ENCODE peak calls at places on chromosomes 13 and 19, in seven cellular contexts. J, N, X, H, V, F and G are unnamed samples.

GRCh38 chr19:12952488-12953455 is 4.3 kb downstream of the GADD45GIP1 start:
- DNase-seq in J (no peak), F (peak), X (no peak), N (no peak), V (peak), H (no peak), G (no peak)

GRCh38 chr19:9705836-9706235 is 30.9 kb upstream of the ZNF562 start:
- DNase-seq in N (no peak), F (no peak), X (no peak), V (no peak), H (no peak), J (no peak), G (no peak)

GRCh38 chr13:49936085-49936942 is at the start of gene SPRYD7:
- DNase-seq in J (peak), F (peak), X (peak), N (peak), H (peak), V (peak), G (peak)

GRCh38 chr13:31433756-31434155 is 234.0 kb downstream of the B3GLCT start:
- DNase-seq in J (no peak), V (no peak), F (no peak), H (no peak), X (no peak), N (no peak), G (no peak)

GRCh38 chr19:49340069-49340864 is 5.1 kb downstream of the CD37 start:
- DNase-seq in F (no peak), H (peak), X (no peak), N (no peak), J (peak), V (peak), G (no peak)

GRCh38 chr13:111253334-111253872 is 67.0 kb upstream of the TEX29 start:
- DNase-seq in N (no peak), F (no peak), J (no peak), V (no peak), H (no peak), X (no peak), G (no peak)

GRCh38 chr13:59229861-59230260 is 933.9 kb downstream of the DIAPH3 start:
- DNase-seq in X (no peak), J (no peak), V (no peak), F (no peak), N (no peak), H (no peak), G (no peak)

GRCh38 chr19:49640113-49640898 is at the start of gene RRAS:
- DNase-seq in F (peak), J (peak), V (peak), H (peak), X (peak), N (peak), G (peak)

GRCh38 chr13:35711909-35712308 is 235.4 kb upstream of the MAB21L1 start:
- DNase-seq in X (no peak), F (no peak), V (no peak), J (no peak), N (no peak), H (no peak), G (no peak)

GRCh38 chr19:55189424-55189823 is 9.3 kb upstream of the SYT5 start:
- DNase-seq in J (no peak), N (no peak), X (peak), F (no peak), V (no peak), H (peak), G (no peak)

GRCh38 chr19:46733693-46734240 is 12.1 kb upstream of the FKRP start:
- DNase-seq in J (no peak), F (no peak), V (no peak), X (no peak), H (no peak), N (no peak), G (no peak)

GRCh38 chr19:42325896-42326771 is 699 bp downstream of the MEGF8 start:
- DNase-seq in X (no peak), N (peak), H (peak), J (peak), F (peak), V (no peak), G (peak)

GRCh38 chr13:48559638-48560320 is 26.9 kb upstream of the RCBTB2 start:
- DNase-seq in N (no peak), V (no peak), F (no peak), X (no peak), H (no peak), J (no peak), G (no peak)